ENCODE peak calls at places on chromosomes 12 and 14, in nine cellular contexts. Y is AG09309; Z is sigmoid colon; K is Peyer's patch; E is CD8-positive, alpha-beta T cell; V is GM20000; W is gastrocnemius medialis; L is retinal pigment epithelial cell; R is AG10803. U is an unnamed sample.

GRCh38 chr14:72644038-72644437 is 249.9 kb downstream of the DPF3 start:
- DNase-seq in Y (no peak), Z (no peak), K (no peak), E (no peak), V (no peak), W (no peak), L (no peak), R (no peak), U (no peak)

GRCh38 chr12:70180140-70180539 is 63.1 kb upstream of the CNOT2 start:
- DNase-seq in Y (no peak), Z (no peak), K (peak), E (no peak), V (no peak), W (no peak), L (no peak), R (no peak), U (no peak)

GRCh38 chr12:68532204-68532886 is 78.4 kb upstream of the RAP1B start:
- DNase-seq in Y (no peak), Z (no peak), K (no peak), E (no peak), V (no peak), W (no peak), L (no peak), R (peak), U (no peak)

GRCh38 chr14:64673329-64673728 is 30.9 kb upstream of the PLEKHG3 start:
- DNase-seq in Y (no peak), Z (no peak), K (no peak), E (no peak), V (no peak), W (no peak), L (no peak), R (no peak), U (no peak)

GRCh38 chr14:53757732-53758131 is 198.9 kb downstream of the BMP4 start:
- DNase-seq in Y (no peak), Z (no peak), K (no peak), E (no peak), V (no peak), W (no peak), L (no peak), R (no peak), U (no peak)

GRCh38 chr14:23575086-23575485 is 3.5 kb downstream of the JPH4 start:
- DNase-seq in Y (no peak), Z (peak), K (no peak), E (no peak), V (no peak), W (no peak), L (no peak), R (no peak), U (no peak)

GRCh38 chr12:124518051-124518932 is 49.1 kb downstream of the NCOR2 start:
- DNase-seq in Y (peak), Z (peak), K (peak), E (no peak), V (no peak), W (peak), L (peak), R (peak), U (no peak)

GRCh38 chr12:65728913-65729793 is 95.1 kb upstream of the HMGA2 start:
- DNase-seq in Y (no peak), Z (no peak), K (no peak), E (no peak), V (no peak), W (no peak), L (no peak), R (peak), U (no peak)

GRCh38 chr12:14613718-14614117 is 46.0 kb upstream of the PLBD1 start:
- DNase-seq in Y (no peak), Z (no peak), K (peak), E (no peak), V (peak), W (no peak), L (no peak), R (no peak), U (peak)

GRCh38 chr12:14619731-14620501 is 52.2 kb upstream of the PLBD1 start:
- DNase-seq in Y (no peak), Z (no peak), K (no peak), E (no peak), V (no peak), W (no peak), L (no peak), R (no peak), U (no peak)

GRCh38 chr12:14621821-14622220 is 54.1 kb upstream of the PLBD1 start:
- DNase-seq in Y (no peak), Z (no peak), K (no peak), E (no peak), V (peak), W (no peak), L (no peak), R (no peak), U (peak)

GRCh38 chr12:14614704-14615121 is 47.0 kb upstream of the PLBD1 start:
- DNase-seq in Y (no peak), Z (no peak), K (no peak), E (no peak), V (peak), W (no peak), L (no peak), R (no peak), U (peak)

GRCh38 chr12:14618990-14619389 is 51.3 kb upstream of the PLBD1 start:
- DNase-seq in Y (no peak), Z (no peak), K (no peak), E (no peak), V (no peak), W (no peak), L (no peak), R (peak), U (no peak)
- TF ChIP-seq CTCF in Y (peak), Z (no peak), K (peak), E (no peak), V (no peak), W (no peak), L (peak), R (peak), U (peak)

GRCh38 chr12:39296496-39296895 is 146.4 kb downstream of the KIF21A start:
- DNase-seq in Y (no peak), Z (no peak), K (no peak), E (no peak), V (no peak), W (no peak), L (no peak), R (no peak), U (no peak)
- TF ChIP-seq CTCF in Y (no peak), Z (no peak), K (no peak), E (no peak), V (no peak), W (no peak), L (no peak), R (no peak), U (no peak)

GRCh38 chr14:92589213-92589852 is 75.8 kb downstream of the RIN3 start:
- DNase-seq in Y (no peak), Z (peak), K (peak), E (no peak), V (peak), W (no peak), L (no peak), R (peak), U (no peak)
- TF ChIP-seq CTCF in Y (peak), Z (no peak), K (peak), E (no peak), V (peak), W (no peak), L (peak), R (peak), U (peak)

GRCh38 chr12:109811624-109811995 is 21.6 kb downstream of the TRPV4 start:
- DNase-seq in Y (no peak), Z (no peak), K (no peak), E (no peak), V (no peak), W (no peak), L (no peak), R (no peak), U (no peak)
- TF ChIP-seq CTCF in Y (peak), Z (no peak), K (no peak), E (no peak), V (no peak), W (no peak), L (peak), R (no peak), U (no peak)

U was measured in GM13977.